ENCODE peak calls at places on chromosomes 11 and 22, in five cellular contexts. L is brain microvascular endothelial cell, T is GM23338, P is RWPE2, I is MCF 10A. Z is an unnamed sample.

GRCh38 chr11:20840341-20840740 is 171.0 kb downstream of the NELL1 start:
- DNase-seq in T (no peak), P (no peak), I (no peak), L (no peak), Z (no peak)

GRCh38 chr11:10502065-10502680 is 38.8 kb downstream of the RNF141 start:
- DNase-seq in L (no peak), I (no peak), P (no peak), T (no peak), Z (no peak)

GRCh38 chr11:111499483-111499882 is 12.7 kb downstream of the BTG4 start:
- DNase-seq in L (no peak), I (no peak), P (no peak), T (no peak), Z (no peak)

GRCh38 chr22:24230911-24231656 is 13.8 kb downstream of the GGT5 start:
- DNase-seq in L (no peak), P (no peak), T (peak), I (no peak), Z (no peak)

GRCh38 chr22:30305519-30305905 is 16.2 kb upstream of the CASTOR1 start:
- DNase-seq in I (peak), L (no peak), P (no peak), T (no peak), Z (no peak)

GRCh38 chr11:26749927-26750326 is 28.1 kb upstream of the SLC5A12 start:
- DNase-seq in I (no peak), T (no peak), L (no peak), P (no peak), Z (no peak)

GRCh38 chr22:41532908-41533825 is 11.1 kb downstream of the POLR3H start:
- DNase-seq in T (peak), I (peak), P (no peak), L (peak), Z (no peak)

GRCh38 chr22:22201185-22201924 is 43.2 kb upstream of the VPREB1 start:
- DNase-seq in I (peak), L (no peak), T (peak), P (no peak), Z (no peak)

GRCh38 chr11:93089474-93090102 is 108.2 kb downstream of the SLC36A4 start:
- DNase-seq in T (peak), P (no peak), L (peak), I (peak), Z (peak)

GRCh38 chr11:90134420-90135003 is at the start of gene NAALAD2:
- DNase-seq in L (peak), P (no peak), T (peak), I (no peak), Z (no peak)

GRCh38 chr22:46103181-46103580 is 47.1 kb upstream of the PPARA start:
- DNase-seq in I (no peak), P (no peak), L (no peak), T (no peak), Z (no peak)

GRCh38 chr11:2848497-2848896 is 37.1 kb downstream of the CDKN1C start:
- DNase-seq in P (no peak), T (no peak), I (no peak), L (no peak), Z (no peak)

GRCh38 chr22:42926034-42926433 is 69.0 kb upstream of the ARFGAP3 start:
- DNase-seq in P (no peak), I (no peak), T (no peak), L (no peak), Z (no peak)

DNA sequence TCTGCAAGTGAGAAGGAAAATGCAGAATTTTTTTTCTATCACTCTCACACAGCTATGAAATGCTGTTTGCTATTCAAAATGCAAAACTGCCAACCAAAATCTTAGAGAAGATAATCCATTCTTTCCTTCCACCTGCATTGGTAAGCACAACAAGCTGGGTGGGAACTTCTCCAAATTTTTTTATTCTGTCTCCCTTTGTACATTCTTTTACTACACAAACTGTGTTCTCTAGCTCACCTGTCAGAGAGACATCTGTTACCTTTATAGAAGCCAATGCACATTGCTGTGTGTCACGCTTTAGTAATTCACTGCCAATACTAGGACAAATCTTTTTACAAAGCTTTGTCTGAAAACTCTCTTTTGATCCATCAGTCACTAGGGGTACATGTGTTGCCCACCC is 180.1 kb downstream of the GRIA4 start:
- DNase-seq in T (no peak), I (no peak), P (no peak), L (no peak), Z (no peak)
- TF ChIP-seq CTCF in T (no peak), I (no peak), P (no peak), L (no peak), Z (no peak)

DNA sequence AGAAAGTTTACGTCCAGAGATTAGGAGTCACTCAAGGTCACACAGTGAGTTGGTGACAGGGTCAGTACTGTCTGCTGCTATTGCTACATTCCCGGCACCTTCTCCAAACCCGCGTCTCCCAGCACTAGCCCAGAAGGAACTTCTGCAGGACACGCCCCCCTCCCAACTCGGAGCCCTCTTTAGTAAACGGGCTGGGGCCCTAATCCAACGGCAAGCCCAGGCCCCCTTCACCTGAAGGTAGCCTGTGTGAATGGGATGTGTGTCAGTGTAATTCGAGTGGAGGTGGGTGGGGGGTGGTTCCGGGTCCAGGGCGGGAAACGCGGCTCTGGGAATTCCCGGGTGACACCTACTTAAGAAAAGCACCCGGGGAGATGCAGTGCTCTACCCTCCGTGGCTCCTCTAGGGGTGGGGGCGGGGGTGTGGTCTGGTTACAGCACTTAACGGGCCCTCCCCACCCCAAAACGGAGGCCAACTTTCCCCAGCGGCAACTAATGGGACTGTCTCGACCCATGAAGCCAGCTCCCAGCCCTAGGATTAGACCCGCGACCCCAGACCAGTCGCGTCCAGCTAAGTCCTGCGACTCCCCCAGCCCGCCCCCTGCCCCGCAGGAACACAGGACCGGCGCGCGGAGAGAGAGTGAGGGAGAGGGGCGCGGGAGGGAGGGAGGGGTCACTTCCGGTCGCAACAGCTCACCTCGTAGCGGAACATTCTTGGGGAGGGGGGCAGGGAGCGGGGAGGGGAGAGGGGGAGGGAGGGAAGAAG is 468 bp downstream of the PATL1 start:
- DNase-seq in P (peak), T (peak), I (peak), L (peak), Z (no peak)
- TF ChIP-seq CTCF in P (no peak), T (no peak), I (no peak), L (peak), Z (no peak)

GRCh38 chr11:124633355-124633754 is 10.7 kb downstream of the TBRG1 start:
- DNase-seq in P (no peak), T (no peak), I (peak), L (peak), Z (no peak)
- TF ChIP-seq CTCF in P (peak), T (peak), I (no peak), L (peak), Z (peak)

GRCh38 chr22:47517062-47517461 is 754.6 kb downstream of the TBC1D22A start:
- DNase-seq in L (no peak), P (no peak), T (no peak), I (no peak), Z (no peak)

GRCh38 chr22:47512617-47513016 is 750.2 kb downstream of the TBC1D22A start:
- DNase-seq in T (no peak), P (no peak), L (no peak), I (no peak), Z (no peak)

DNA sequence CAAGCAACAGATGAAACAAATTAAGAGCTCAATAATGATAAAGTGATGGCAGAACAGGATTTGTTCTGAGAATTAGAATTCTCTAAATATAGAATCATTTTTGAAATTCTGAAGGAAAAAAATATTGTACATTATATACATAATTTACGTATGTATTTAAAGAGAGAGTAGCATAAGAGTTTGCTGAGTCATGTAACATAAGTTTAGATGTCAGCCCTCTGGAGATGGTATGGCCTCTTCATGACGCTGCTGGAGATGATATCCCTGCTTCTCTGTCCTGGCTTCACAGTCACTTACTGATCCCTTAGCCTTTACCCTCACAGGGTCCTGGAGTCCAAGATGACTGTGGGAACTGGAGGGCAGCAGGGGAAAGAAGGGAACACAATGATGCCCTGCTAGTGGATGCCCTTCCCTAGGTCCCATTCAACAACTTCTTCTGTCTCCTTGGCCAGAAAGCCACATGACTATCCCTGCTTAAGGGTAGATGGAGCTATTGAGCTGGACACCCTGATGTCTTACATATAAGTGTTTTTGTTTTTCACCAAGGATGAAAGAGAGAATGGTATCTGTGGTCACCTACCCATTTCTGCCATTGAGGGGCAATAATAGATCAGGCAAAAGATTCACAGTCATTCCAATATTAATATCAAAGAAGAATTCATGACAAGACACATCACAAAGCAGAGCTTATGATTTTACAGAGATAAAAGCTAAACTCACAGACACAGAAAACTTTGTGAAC is 753.1 kb downstream of the TBC1D22A start:
- DNase-seq in L (no peak), P (no peak), T (no peak), I (no peak), Z (no peak)
- TF ChIP-seq CTCF in L (no peak), P (no peak), T (no peak), I (no peak), Z (no peak)